ENCODE peak calls at places on chromosomes 16 and 17, in six cellular contexts. One of them, this sample, is unnamed.
A peak's percentile ranks its signal among the peaks of the same experiment; 100 is the strongest.

GRCh38 chr17:47012457-47012856 is 33.4 kb upstream of the RPRML start:
- DNase-seq in naive thymus-derived CD4-positive, alpha-beta T cell: no peak
- DNase-seq in CD8-positive, alpha-beta memory T cell: no peak
- DNase-seq in DND-41: no peak
- DNase-seq in aorta: no peak
- DNase-seq in PC-3: no peak
- DNase-seq in this sample: no peak

GRCh38 chr17:76480676-76481075 is 13.3 kb downstream of the AANAT start:
- DNase-seq in naive thymus-derived CD4-positive, alpha-beta T cell: no peak
- DNase-seq in CD8-positive, alpha-beta memory T cell: no peak
- DNase-seq in DND-41: no peak
- DNase-seq in aorta: no peak
- DNase-seq in PC-3: no peak
- DNase-seq in this sample: no peak

GRCh38 chr16:65122974-65123845 is 1.3 kb upstream of the CDH11 start:
- DNase-seq in naive thymus-derived CD4-positive, alpha-beta T cell: no peak
- DNase-seq in CD8-positive, alpha-beta memory T cell: no peak
- DNase-seq in DND-41: no peak
- DNase-seq in aorta: peak; percentile 85
- DNase-seq in PC-3: peak; percentile 48
- DNase-seq in this sample: no peak

GRCh38 chr16:81774348-81774747 is 4.7 kb upstream of the PLCG2 start:
- DNase-seq in naive thymus-derived CD4-positive, alpha-beta T cell: no peak
- DNase-seq in CD8-positive, alpha-beta memory T cell: no peak
- DNase-seq in DND-41: no peak
- DNase-seq in aorta: no peak
- DNase-seq in PC-3: no peak
- DNase-seq in this sample: no peak

GRCh38 chr17:48624544-48625501 is 1.3 kb downstream of the HOXB9 start:
- DNase-seq in naive thymus-derived CD4-positive, alpha-beta T cell: no peak
- DNase-seq in CD8-positive, alpha-beta memory T cell: no peak
- DNase-seq in DND-41: no peak
- DNase-seq in aorta: no peak
- DNase-seq in PC-3: peak; percentile 57
- DNase-seq in this sample: no peak

GRCh38 chr16:66427036-66427446 is at the start of gene BEAN1:
- DNase-seq in naive thymus-derived CD4-positive, alpha-beta T cell: no peak
- DNase-seq in CD8-positive, alpha-beta memory T cell: no peak
- DNase-seq in DND-41: no peak
- DNase-seq in aorta: no peak
- DNase-seq in PC-3: peak; percentile 17
- DNase-seq in this sample: no peak

GRCh38 chr16:66481943-66482390 is 54.9 kb downstream of the BEAN1 start:
- DNase-seq in naive thymus-derived CD4-positive, alpha-beta T cell: no peak
- DNase-seq in CD8-positive, alpha-beta memory T cell: no peak
- DNase-seq in DND-41: no peak
- DNase-seq in aorta: no peak
- DNase-seq in PC-3: no peak
- DNase-seq in this sample: no peak

GRCh38 chr16:85923153-85924021 is 24.4 kb downstream of the IRF8 start:
- DNase-seq in naive thymus-derived CD4-positive, alpha-beta T cell: no peak
- DNase-seq in CD8-positive, alpha-beta memory T cell: no peak
- DNase-seq in DND-41: no peak
- DNase-seq in aorta: no peak
- DNase-seq in PC-3: no peak
- DNase-seq in this sample: no peak

GRCh38 chr16:75402174-75402820 is 31.0 kb downstream of the CFDP1 start:
- DNase-seq in naive thymus-derived CD4-positive, alpha-beta T cell: no peak
- DNase-seq in CD8-positive, alpha-beta memory T cell: no peak
- DNase-seq in DND-41: no peak
- DNase-seq in aorta: no peak
- DNase-seq in PC-3: peak; percentile 51
- DNase-seq in this sample: no peak

GRCh38 chr17:58779446-58779845 is 23.8 kb downstream of the PPM1E start:
- DNase-seq in naive thymus-derived CD4-positive, alpha-beta T cell: no peak
- DNase-seq in CD8-positive, alpha-beta memory T cell: no peak
- DNase-seq in DND-41: no peak
- DNase-seq in aorta: no peak
- DNase-seq in PC-3: no peak
- DNase-seq in this sample: no peak

GRCh38 chr17:13374203-13375143 is 227.3 kb downstream of the HS3ST3A1 start:
- DNase-seq in naive thymus-derived CD4-positive, alpha-beta T cell: no peak
- DNase-seq in CD8-positive, alpha-beta memory T cell: no peak
- DNase-seq in DND-41: no peak
- DNase-seq in aorta: no peak
- DNase-seq in PC-3: no peak
- DNase-seq in this sample: no peak

GRCh38 chr17:17701112-17701511 is 19.9 kb downstream of the RAI1 start:
- DNase-seq in naive thymus-derived CD4-positive, alpha-beta T cell: no peak
- DNase-seq in CD8-positive, alpha-beta memory T cell: no peak
- DNase-seq in DND-41: no peak
- DNase-seq in aorta: no peak
- DNase-seq in PC-3: no peak
- DNase-seq in this sample: no peak

GRCh38 chr16:88633684-88634140 is 4.7 kb upstream of the IL17C start:
- DNase-seq in naive thymus-derived CD4-positive, alpha-beta T cell: no peak
- DNase-seq in CD8-positive, alpha-beta memory T cell: peak; percentile 77
- DNase-seq in DND-41: no peak
- DNase-seq in aorta: no peak
- DNase-seq in PC-3: no peak
- DNase-seq in this sample: peak; percentile 42

GRCh38 chr16:79982862-79983261 is 382.3 kb upstream of the MAF start:
- DNase-seq in naive thymus-derived CD4-positive, alpha-beta T cell: no peak
- DNase-seq in CD8-positive, alpha-beta memory T cell: no peak
- DNase-seq in DND-41: no peak
- DNase-seq in aorta: no peak
- DNase-seq in PC-3: no peak
- DNase-seq in this sample: no peak

GRCh38 chr17:9004132-9004960 is 17.0 kb upstream of the NTN1 start:
- DNase-seq in naive thymus-derived CD4-positive, alpha-beta T cell: peak; percentile 7
- DNase-seq in CD8-positive, alpha-beta memory T cell: no peak
- DNase-seq in DND-41: no peak
- DNase-seq in aorta: no peak
- DNase-seq in PC-3: no peak
- DNase-seq in this sample: no peak

GRCh38 chr17:32870027-32870670 is 6.8 kb downstream of the MYO1D start:
- DNase-seq in naive thymus-derived CD4-positive, alpha-beta T cell: no peak
- DNase-seq in CD8-positive, alpha-beta memory T cell: no peak
- DNase-seq in DND-41: no peak
- DNase-seq in aorta: peak; percentile 60
- DNase-seq in PC-3: no peak
- DNase-seq in this sample: no peak

GRCh38 chr17:59513934-59514841 is 51.2 kb upstream of the DHX40 start:
- DNase-seq in naive thymus-derived CD4-positive, alpha-beta T cell: no peak
- DNase-seq in CD8-positive, alpha-beta memory T cell: no peak
- DNase-seq in DND-41: peak; percentile 6
- DNase-seq in aorta: peak; percentile 92
- DNase-seq in PC-3: peak; percentile 55
- DNase-seq in this sample: no peak

GRCh38 chr17:56230660-56231059 is 77.4 kb downstream of the ANKFN1 start:
- DNase-seq in naive thymus-derived CD4-positive, alpha-beta T cell: no peak
- DNase-seq in CD8-positive, alpha-beta memory T cell: no peak
- DNase-seq in DND-41: peak; percentile 42
- DNase-seq in aorta: no peak
- DNase-seq in PC-3: no peak
- DNase-seq in this sample: no peak

GRCh38 chr17:17253445-17253844 is 16.5 kb upstream of the FLCN start:
- DNase-seq in naive thymus-derived CD4-positive, alpha-beta T cell: no peak
- DNase-seq in CD8-positive, alpha-beta memory T cell: no peak
- DNase-seq in DND-41: no peak
- DNase-seq in aorta: no peak
- DNase-seq in PC-3: no peak
- DNase-seq in this sample: peak; percentile 14

GRCh38 chr17:16352303-16352837 is 899 bp downstream of the CENPV start:
- DNase-seq in naive thymus-derived CD4-positive, alpha-beta T cell: peak; percentile 31
- DNase-seq in CD8-positive, alpha-beta memory T cell: peak; percentile 8
- DNase-seq in DND-41: peak; percentile 59
- DNase-seq in aorta: peak; percentile 55
- DNase-seq in PC-3: no peak
- DNase-seq in this sample: peak; percentile 14

GRCh38 chr16:56351481-56351880 is 73.9 kb downstream of the AMFR start:
- DNase-seq in naive thymus-derived CD4-positive, alpha-beta T cell: no peak
- DNase-seq in CD8-positive, alpha-beta memory T cell: no peak
- DNase-seq in DND-41: no peak
- DNase-seq in aorta: peak; percentile 24
- DNase-seq in PC-3: no peak
- DNase-seq in this sample: no peak

GRCh38 chr17:72743037-72743467 is 349.4 kb downstream of the SLC39A11 start:
- DNase-seq in naive thymus-derived CD4-positive, alpha-beta T cell: no peak
- DNase-seq in CD8-positive, alpha-beta memory T cell: no peak
- DNase-seq in DND-41: no peak
- DNase-seq in aorta: no peak
- DNase-seq in PC-3: no peak
- DNase-seq in this sample: no peak

GRCh38 chr16:65909310-65910050 is 457.0 kb upstream of the CDH5 start:
- DNase-seq in naive thymus-derived CD4-positive, alpha-beta T cell: no peak
- DNase-seq in CD8-positive, alpha-beta memory T cell: no peak
- DNase-seq in DND-41: peak; percentile 42
- DNase-seq in aorta: no peak
- DNase-seq in PC-3: no peak
- DNase-seq in this sample: no peak

GRCh38 chr17:32627233-32628008 is 140.6 kb downstream of the CDK5R1 start:
- DNase-seq in naive thymus-derived CD4-positive, alpha-beta T cell: no peak
- DNase-seq in CD8-positive, alpha-beta memory T cell: no peak
- DNase-seq in DND-41: no peak
- DNase-seq in aorta: no peak
- DNase-seq in PC-3: peak; percentile 7
- DNase-seq in this sample: no peak

GRCh38 chr17:44348988-44349364 is 3.9 kb downstream of the GRN start:
- DNase-seq in naive thymus-derived CD4-positive, alpha-beta T cell: no peak
- DNase-seq in CD8-positive, alpha-beta memory T cell: no peak
- DNase-seq in DND-41: no peak
- DNase-seq in aorta: peak; percentile 37
- DNase-seq in PC-3: no peak
- DNase-seq in this sample: no peak
- H3K27ac ChIP-seq in naive thymus-derived CD4-positive, alpha-beta T cell: no peak overlapping the region
- H3K27ac ChIP-seq in CD8-positive, alpha-beta memory T cell: no peak overlapping the region
- H3K27ac ChIP-seq in DND-41: no peak overlapping the region
- H3K27ac ChIP-seq in aorta: no peak overlapping the region
- H3K27ac ChIP-seq in PC-3: no peak overlapping the region
- H3K27ac ChIP-seq in this sample: no peak overlapping the region

DNA sequence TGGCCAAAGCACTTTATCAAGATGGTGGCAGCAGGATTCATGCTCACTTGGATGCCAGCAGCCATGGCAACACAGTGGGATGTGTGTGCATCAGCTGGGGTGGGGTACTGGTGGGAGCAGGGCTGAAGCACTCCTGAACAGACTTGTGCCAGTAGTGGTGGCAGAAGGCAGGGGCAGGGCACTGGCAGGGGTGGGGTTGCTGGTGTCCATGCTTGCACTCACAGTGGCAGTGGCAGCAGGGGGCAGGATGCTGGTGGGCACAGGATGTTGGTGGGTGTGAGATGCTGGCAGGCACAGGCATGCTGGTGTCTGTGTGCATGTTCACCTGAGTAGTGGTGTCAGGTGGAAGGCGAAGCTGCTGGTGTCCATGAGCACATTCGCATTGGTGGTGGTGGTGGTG is 161.0 kb upstream of the PMFBP1 start:
- DNase-seq in naive thymus-derived CD4-positive, alpha-beta T cell: no peak
- DNase-seq in CD8-positive, alpha-beta memory T cell: no peak
- DNase-seq in DND-41: no peak
- DNase-seq in aorta: no peak
- DNase-seq in PC-3: no peak
- DNase-seq in this sample: no peak
- H3K9me3 ChIP-seq in naive thymus-derived CD4-positive, alpha-beta T cell: no peaks in the 10 kb centered on the region
- H3K9me3 ChIP-seq in CD8-positive, alpha-beta memory T cell: no peaks in the 10 kb centered on the region
- H3K9me3 ChIP-seq in DND-41: no peaks in the 10 kb centered on the region
- H3K9me3 ChIP-seq in aorta: no peaks in the 10 kb centered on the region
- H3K9me3 ChIP-seq in PC-3: no peaks in the 10 kb centered on the region
- H3K9me3 ChIP-seq in this sample: peaks cover 8% of the 10 kb centered on the region

GRCh38 chr17:28646039-28646754 is 1.2 kb upstream of the BLTP2 start:
- DNase-seq in naive thymus-derived CD4-positive, alpha-beta T cell: no peak
- DNase-seq in CD8-positive, alpha-beta memory T cell: no peak
- DNase-seq in DND-41: no peak
- DNase-seq in aorta: no peak
- DNase-seq in PC-3: no peak
- DNase-seq in this sample: no peak
- H3K4me3 ChIP-seq in naive thymus-derived CD4-positive, alpha-beta T cell: peak overlapping the region; percentile 87
- H3K4me3 ChIP-seq in CD8-positive, alpha-beta memory T cell: peak overlapping the region; percentile 82
- H3K4me3 ChIP-seq in DND-41: no peak overlapping the region
- H3K4me3 ChIP-seq in aorta: no peak overlapping the region
- H3K4me3 ChIP-seq in PC-3: no peak overlapping the region
- H3K4me3 ChIP-seq in this sample: peak overlapping the region; percentile 85

GRCh38 chr17:10050597-10051101 is 145.6 kb upstream of the RCVRN start:
- DNase-seq in naive thymus-derived CD4-positive, alpha-beta T cell: no peak
- DNase-seq in CD8-positive, alpha-beta memory T cell: no peak
- DNase-seq in DND-41: peak; percentile 28
- DNase-seq in aorta: peak; percentile 70
- DNase-seq in PC-3: no peak
- DNase-seq in this sample: no peak

GRCh38 chr17:10053976-10054551 is 144.3 kb downstream of the GAS7 start:
- DNase-seq in naive thymus-derived CD4-positive, alpha-beta T cell: no peak
- DNase-seq in CD8-positive, alpha-beta memory T cell: no peak
- DNase-seq in DND-41: no peak
- DNase-seq in aorta: no peak
- DNase-seq in PC-3: no peak
- DNase-seq in this sample: no peak

GRCh38 chr17:10055251-10055975 is 143.0 kb downstream of the GAS7 start:
- DNase-seq in naive thymus-derived CD4-positive, alpha-beta T cell: no peak
- DNase-seq in CD8-positive, alpha-beta memory T cell: no peak
- DNase-seq in DND-41: no peak
- DNase-seq in aorta: peak; percentile 59
- DNase-seq in PC-3: no peak
- DNase-seq in this sample: no peak

GRCh38 chr17:10051112-10051511 is 146.0 kb upstream of the RCVRN start:
- DNase-seq in naive thymus-derived CD4-positive, alpha-beta T cell: no peak
- DNase-seq in CD8-positive, alpha-beta memory T cell: no peak
- DNase-seq in DND-41: no peak
- DNase-seq in aorta: no peak
- DNase-seq in PC-3: no peak
- DNase-seq in this sample: no peak

GRCh38 chr17:10052414-10052813 is 146.0 kb downstream of the GAS7 start:
- DNase-seq in naive thymus-derived CD4-positive, alpha-beta T cell: no peak
- DNase-seq in CD8-positive, alpha-beta memory T cell: no peak
- DNase-seq in DND-41: no peak
- DNase-seq in aorta: no peak
- DNase-seq in PC-3: no peak
- DNase-seq in this sample: no peak
- H3K27ac ChIP-seq in naive thymus-derived CD4-positive, alpha-beta T cell: no peak overlapping the region
- H3K27ac ChIP-seq in CD8-positive, alpha-beta memory T cell: no peak overlapping the region
- H3K27ac ChIP-seq in DND-41: no peak overlapping the region
- H3K27ac ChIP-seq in aorta: no peak overlapping the region
- H3K27ac ChIP-seq in PC-3: no peak overlapping the region
- H3K27ac ChIP-seq in this sample: no peak overlapping the region